ENCODE peak calls at places on chromosomes 11 and 22, in seven cellular contexts. One of them, this sample, is unnamed.

GRCh38 chr11:12286606-12287005 is 90.8 kb upstream of the PARVA start:
- DNase-seq in thoracic aorta: no peak
- DNase-seq in HL-60: no peak
- DNase-seq in Calu3: no peak
- DNase-seq in A549: no peak
- DNase-seq in lower lobe of right lung: no peak
- DNase-seq in left ventricle myocardium inferior: no peak
- DNase-seq in this sample: no peak

GRCh38 chr22:39078329-39078728 is 1.3 kb downstream of the APOBEC3G start:
- DNase-seq in lower lobe of right lung: no peak
- DNase-seq in thoracic aorta: no peak
- DNase-seq in left ventricle myocardium inferior: no peak
- DNase-seq in Calu3: no peak
- DNase-seq in A549: no peak
- DNase-seq in HL-60: no peak
- DNase-seq in this sample: peak; percentile 70

GRCh38 chr22:36734171-36735058 is 30.9 kb upstream of the CACNG2 start:
- DNase-seq in lower lobe of right lung: no peak
- DNase-seq in A549: no peak
- DNase-seq in left ventricle myocardium inferior: no peak
- DNase-seq in HL-60: peak; percentile 25
- DNase-seq in thoracic aorta: no peak
- DNase-seq in Calu3: no peak
- DNase-seq in this sample: peak; percentile 34

GRCh38 chr11:60739114-60739513 is 14.6 kb downstream of the MS4A18 start:
- DNase-seq in HL-60: no peak
- DNase-seq in A549: no peak
- DNase-seq in thoracic aorta: no peak
- DNase-seq in left ventricle myocardium inferior: no peak
- DNase-seq in Calu3: no peak
- DNase-seq in lower lobe of right lung: no peak
- DNase-seq in this sample: no peak

GRCh38 chr22:28373841-28374240 is 305.8 kb downstream of the TTC28 start:
- DNase-seq in thoracic aorta: no peak
- DNase-seq in lower lobe of right lung: no peak
- DNase-seq in A549: no peak
- DNase-seq in left ventricle myocardium inferior: no peak
- DNase-seq in HL-60: no peak
- DNase-seq in Calu3: no peak
- DNase-seq in this sample: no peak

GRCh38 chr11:45407226-45407625 is 121.1 kb upstream of the SYT13 start:
- DNase-seq in Calu3: no peak
- DNase-seq in HL-60: no peak
- DNase-seq in left ventricle myocardium inferior: no peak
- DNase-seq in thoracic aorta: no peak
- DNase-seq in lower lobe of right lung: no peak
- DNase-seq in A549: no peak
- DNase-seq in this sample: no peak

GRCh38 chr22:28799834-28800307 is 498 bp downstream of the XBP1 start:
- DNase-seq in lower lobe of right lung: peak; percentile 83
- DNase-seq in Calu3: peak; percentile 72
- DNase-seq in HL-60: no peak
- DNase-seq in A549: no peak
- DNase-seq in thoracic aorta: peak; percentile 14
- DNase-seq in left ventricle myocardium inferior: peak; percentile 80
- DNase-seq in this sample: peak; percentile 63

GRCh38 chr11:132838621-132839020 is 693.7 kb downstream of the OPCML start:
- DNase-seq in thoracic aorta: no peak
- DNase-seq in HL-60: no peak
- DNase-seq in left ventricle myocardium inferior: no peak
- DNase-seq in Calu3: no peak
- DNase-seq in A549: no peak
- DNase-seq in lower lobe of right lung: no peak
- DNase-seq in this sample: no peak

GRCh38 chr22:46256358-46256958 is 6.4 kb upstream of the CDPF1 start:
- DNase-seq in HL-60: no peak
- DNase-seq in A549: no peak
- DNase-seq in left ventricle myocardium inferior: no peak
- DNase-seq in lower lobe of right lung: no peak
- DNase-seq in thoracic aorta: no peak
- DNase-seq in Calu3: no peak
- DNase-seq in this sample: no peak

GRCh38 chr22:45425101-45425500 is 11.6 kb downstream of the RIBC2 start:
- DNase-seq in lower lobe of right lung: no peak
- DNase-seq in left ventricle myocardium inferior: no peak
- DNase-seq in thoracic aorta: no peak
- DNase-seq in HL-60: no peak
- DNase-seq in A549: no peak
- DNase-seq in Calu3: no peak
- DNase-seq in this sample: peak; percentile 16

GRCh38 chr11:95512682-95513081 is 276.9 kb downstream of the FAM76B start:
- DNase-seq in A549: peak; percentile 77
- DNase-seq in Calu3: no peak
- DNase-seq in lower lobe of right lung: no peak
- DNase-seq in thoracic aorta: no peak
- DNase-seq in HL-60: no peak
- DNase-seq in left ventricle myocardium inferior: peak; percentile 22
- DNase-seq in this sample: peak; percentile 71

DNA sequence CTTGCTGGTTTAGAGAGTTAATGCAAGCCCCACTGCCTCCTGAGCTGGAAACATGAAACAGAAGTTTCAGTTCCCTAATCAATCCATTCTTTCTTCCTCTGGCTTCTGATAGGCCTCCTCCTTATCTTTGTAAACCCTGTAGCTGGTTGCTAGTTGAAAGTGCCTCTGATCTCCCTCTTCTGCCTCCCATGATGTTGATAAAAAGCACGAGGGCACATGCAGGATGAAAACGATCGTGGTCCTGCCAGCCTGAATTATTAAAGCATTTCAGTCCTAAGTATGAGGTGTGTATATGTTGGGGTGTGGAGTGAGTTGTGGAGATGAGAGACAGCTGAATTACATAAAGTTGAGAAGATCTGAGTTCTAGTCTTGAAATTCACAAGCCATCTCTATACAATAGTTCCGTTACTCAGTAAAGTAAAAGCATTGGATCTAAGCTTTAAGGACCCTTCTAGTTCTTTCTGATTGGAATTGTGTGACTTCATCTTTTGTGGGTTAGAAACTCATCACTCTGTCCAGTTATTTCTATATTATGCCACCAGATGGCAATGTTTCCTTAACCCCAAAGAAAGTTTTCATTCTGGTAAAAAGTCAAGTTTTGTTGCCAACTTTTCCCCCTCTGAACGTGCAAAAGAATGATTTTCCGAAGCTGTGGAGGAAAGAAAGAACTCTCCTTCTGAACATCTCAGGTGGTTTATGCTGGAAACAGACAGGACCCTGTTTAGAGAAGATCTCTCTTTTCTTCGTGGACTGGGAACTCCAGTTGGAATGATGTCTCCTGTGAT is 34.8 kb upstream of the EHF start:
- DNase-seq in left ventricle myocardium inferior: no peak
- DNase-seq in lower lobe of right lung: no peak
- DNase-seq in HL-60: peak; percentile 29
- DNase-seq in Calu3: no peak
- DNase-seq in A549: peak; percentile 79
- DNase-seq in thoracic aorta: no peak
- DNase-seq in this sample: no peak
- TF ChIP-seq CTCF in left ventricle myocardium inferior: peak; percentile 75
- TF ChIP-seq CTCF in lower lobe of right lung: peak; percentile 65
- TF ChIP-seq CTCF in HL-60: peak; percentile 33
- TF ChIP-seq CTCF in Calu3: no peak
- TF ChIP-seq CTCF in A549: peak; percentile 88
- TF ChIP-seq CTCF in thoracic aorta: peak; percentile 56
- TF ChIP-seq CTCF in this sample: peak; percentile 65

GRCh38 chr22:43889366-43890253 is 2.2 kb downstream of the PNPLA5 start:
- DNase-seq in lower lobe of right lung: no peak
- DNase-seq in Calu3: no peak
- DNase-seq in left ventricle myocardium inferior: no peak
- DNase-seq in thoracic aorta: no peak
- DNase-seq in HL-60: no peak
- DNase-seq in A549: peak; percentile 44
- DNase-seq in this sample: no peak
- TF ChIP-seq CTCF in lower lobe of right lung: no peak
- TF ChIP-seq CTCF in Calu3: no peak
- TF ChIP-seq CTCF in left ventricle myocardium inferior: no peak
- TF ChIP-seq CTCF in thoracic aorta: no peak
- TF ChIP-seq CTCF in HL-60: no peak
- TF ChIP-seq CTCF in A549: no peak
- TF ChIP-seq CTCF in this sample: no peak

GRCh38 chr22:30430933-30431332 is 5.4 kb downstream of the MTFP1 start:
- DNase-seq in A549: peak; percentile 27
- DNase-seq in left ventricle myocardium inferior: no peak
- DNase-seq in HL-60: no peak
- DNase-seq in Calu3: no peak
- DNase-seq in lower lobe of right lung: no peak
- DNase-seq in thoracic aorta: no peak
- DNase-seq in this sample: no peak
- TF ChIP-seq CTCF in A549: no peak
- TF ChIP-seq CTCF in left ventricle myocardium inferior: no peak
- TF ChIP-seq CTCF in HL-60: no peak
- TF ChIP-seq CTCF in Calu3: no peak
- TF ChIP-seq CTCF in lower lobe of right lung: no peak
- TF ChIP-seq CTCF in thoracic aorta: no peak
- TF ChIP-seq CTCF in this sample: no peak

GRCh38 chr11:65743928-65744698 is 23.5 kb upstream of the RNASEH2C start:
- DNase-seq in left ventricle myocardium inferior: no peak
- DNase-seq in lower lobe of right lung: no peak
- DNase-seq in HL-60: peak; percentile 51
- DNase-seq in thoracic aorta: no peak
- DNase-seq in A549: peak; percentile 76
- DNase-seq in Calu3: peak; percentile 60
- DNase-seq in this sample: peak; percentile 68
- TF ChIP-seq CTCF in left ventricle myocardium inferior: peak; percentile 48
- TF ChIP-seq CTCF in lower lobe of right lung: no peak
- TF ChIP-seq CTCF in HL-60: peak; percentile 23
- TF ChIP-seq CTCF in thoracic aorta: no peak
- TF ChIP-seq CTCF in A549: peak; percentile 40
- TF ChIP-seq CTCF in Calu3: peak; percentile 33
- TF ChIP-seq CTCF in this sample: no peak

GRCh38 chr11:93740802-93741093 is 547 bp downstream of the TAF1D start:
- DNase-seq in Calu3: peak; percentile 43
- DNase-seq in thoracic aorta: no peak
- DNase-seq in lower lobe of right lung: peak; percentile 77
- DNase-seq in left ventricle myocardium inferior: peak; percentile 48
- DNase-seq in HL-60: no peak
- DNase-seq in A549: peak; percentile 70
- DNase-seq in this sample: peak; percentile 70

GRCh38 chr11:93741882-93742226 is 382 bp downstream of the C11orf54 start:
- DNase-seq in Calu3: peak; percentile 44
- DNase-seq in thoracic aorta: no peak
- DNase-seq in HL-60: no peak
- DNase-seq in A549: peak; percentile 75
- DNase-seq in left ventricle myocardium inferior: no peak
- DNase-seq in lower lobe of right lung: no peak
- DNase-seq in this sample: no peak

GRCh38 chr11:93743316-93743715 is 1.8 kb downstream of the C11orf54 start:
- DNase-seq in left ventricle myocardium inferior: no peak
- DNase-seq in lower lobe of right lung: peak; percentile 47
- DNase-seq in Calu3: no peak
- DNase-seq in thoracic aorta: no peak
- DNase-seq in A549: peak; percentile 44
- DNase-seq in HL-60: no peak
- DNase-seq in this sample: no peak

GRCh38 chr11:93740031-93740801 is 1.1 kb downstream of the TAF1D start:
- DNase-seq in Calu3: peak; percentile 64
- DNase-seq in left ventricle myocardium inferior: no peak
- DNase-seq in A549: peak; percentile 25
- DNase-seq in thoracic aorta: no peak
- DNase-seq in HL-60: no peak
- DNase-seq in lower lobe of right lung: peak; percentile 56
- DNase-seq in this sample: peak; percentile 36

GRCh38 chr11:93741094-93741881 is at the start of the genes C11orf54 and TAF1D:
- DNase-seq in Calu3: peak; percentile 92
- DNase-seq in thoracic aorta: peak; percentile 93
- DNase-seq in A549: peak; percentile 97
- DNase-seq in HL-60: peak; percentile 91
- DNase-seq in lower lobe of right lung: peak; percentile 98
- DNase-seq in left ventricle myocardium inferior: peak; percentile 97
- DNase-seq in this sample: peak; percentile 98
- TF ChIP-seq CTCF in Calu3: no peak
- TF ChIP-seq CTCF in thoracic aorta: no peak
- TF ChIP-seq CTCF in A549: no peak
- TF ChIP-seq CTCF in HL-60: no peak
- TF ChIP-seq CTCF in lower lobe of right lung: peak; percentile 5
- TF ChIP-seq CTCF in left ventricle myocardium inferior: peak; percentile 30
- TF ChIP-seq CTCF in this sample: no peak

GRCh38 chr11:122923302-122923701 is 40.7 kb downstream of the JHY start:
- DNase-seq in left ventricle myocardium inferior: no peak
- DNase-seq in lower lobe of right lung: no peak
- DNase-seq in thoracic aorta: no peak
- DNase-seq in HL-60: no peak
- DNase-seq in Calu3: no peak
- DNase-seq in A549: no peak
- DNase-seq in this sample: no peak
- TF ChIP-seq CTCF in left ventricle myocardium inferior: no peak
- TF ChIP-seq CTCF in lower lobe of right lung: no peak
- TF ChIP-seq CTCF in thoracic aorta: no peak
- TF ChIP-seq CTCF in HL-60: no peak
- TF ChIP-seq CTCF in Calu3: no peak
- TF ChIP-seq CTCF in A549: no peak
- TF ChIP-seq CTCF in this sample: no peak

GRCh38 chr11:43503417-43503816 is 144.7 kb downstream of the TTC17 start:
- DNase-seq in lower lobe of right lung: no peak
- DNase-seq in thoracic aorta: no peak
- DNase-seq in A549: no peak
- DNase-seq in Calu3: no peak
- DNase-seq in left ventricle myocardium inferior: no peak
- DNase-seq in HL-60: no peak
- DNase-seq in this sample: no peak
- TF ChIP-seq CTCF in lower lobe of right lung: no peak
- TF ChIP-seq CTCF in thoracic aorta: no peak
- TF ChIP-seq CTCF in A549: no peak
- TF ChIP-seq CTCF in Calu3: no peak
- TF ChIP-seq CTCF in left ventricle myocardium inferior: no peak
- TF ChIP-seq CTCF in HL-60: no peak
- TF ChIP-seq CTCF in this sample: no peak

DNA sequence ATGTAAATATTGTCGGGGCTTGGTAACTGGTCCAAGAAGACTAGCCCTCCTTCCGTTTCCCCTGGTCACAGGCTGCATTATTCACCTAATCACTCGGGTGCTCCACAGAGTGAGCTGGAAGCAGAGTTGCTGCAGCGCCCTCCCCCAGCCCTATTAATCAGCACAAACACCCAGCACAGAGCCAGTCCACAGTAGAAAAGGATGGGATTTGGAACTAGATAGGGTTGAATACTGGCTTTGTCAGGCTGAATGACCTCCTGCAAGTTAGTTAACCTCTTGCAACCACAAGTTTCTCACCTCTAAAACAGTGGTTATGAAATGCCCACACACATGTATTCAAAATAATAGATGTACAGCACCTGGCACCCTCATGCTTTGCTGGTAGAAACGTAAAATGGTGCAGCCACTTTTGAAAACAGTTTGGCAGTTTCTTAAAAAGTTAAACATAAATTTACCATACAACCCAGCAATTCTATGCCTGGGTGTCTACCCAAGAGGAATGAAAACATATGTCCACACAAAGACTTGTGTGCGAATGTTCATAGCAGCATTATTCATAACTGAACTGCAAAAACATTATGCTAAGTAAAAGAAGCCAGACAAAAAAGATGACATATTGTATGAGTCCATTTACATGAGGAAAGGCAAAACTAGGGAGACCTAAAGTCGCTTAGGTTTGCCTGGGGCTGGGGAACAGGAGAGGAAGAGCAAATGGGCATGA is 31.7 kb upstream of the APLP2 start:
- DNase-seq in HL-60: no peak
- DNase-seq in thoracic aorta: no peak
- DNase-seq in left ventricle myocardium inferior: no peak
- DNase-seq in lower lobe of right lung: no peak
- DNase-seq in Calu3: peak; percentile 42
- DNase-seq in A549: no peak
- DNase-seq in this sample: no peak
- TF ChIP-seq CTCF in HL-60: no peak
- TF ChIP-seq CTCF in thoracic aorta: no peak
- TF ChIP-seq CTCF in left ventricle myocardium inferior: no peak
- TF ChIP-seq CTCF in lower lobe of right lung: no peak
- TF ChIP-seq CTCF in Calu3: no peak
- TF ChIP-seq CTCF in A549: no peak
- TF ChIP-seq CTCF in this sample: no peak